ENCODE peak calls at places on chromosomes 16 and 17, in four cellular contexts. U is progenitor cell of endocrine pancreas, H is AG09319, V is upper lobe of left lung. E is an unnamed sample.

GRCh38 chr16:57029161-57030160 is 40.1 kb downstream of the NLRC5 start:
- DNase-seq in U (no peak), V (no peak), H (no peak), E (no peak)

GRCh38 chr16:4215106-4215505 is 26.8 kb downstream of the SRL start:
- DNase-seq in U (no peak), H (no peak), V (no peak), E (no peak)

GRCh38 chr16:83420206-83420760 is 387.5 kb upstream of the HSBP1 start:
- DNase-seq in U (no peak), H (no peak), V (no peak), E (no peak)

GRCh38 chr16:48105456-48105855 is 50.3 kb downstream of the ABCC12 start:
- DNase-seq in U (no peak), H (no peak), V (no peak), E (no peak)

GRCh38 chr16:11409398-11409797 is 64.1 kb downstream of the RMI2 start:
- DNase-seq in H (no peak), U (no peak), V (no peak), E (no peak)

GRCh38 chr17:28643979-28644781 is 778 bp downstream of the BLTP2 start:
- DNase-seq in U (peak), H (no peak), V (peak), E (no peak)

GRCh38 chr16:30112197-30113030 is 923 bp downstream of the GDPD3 start:
- DNase-seq in V (peak), U (no peak), H (no peak), E (no peak)

GRCh38 chr16:85360323-85361277 is 248.3 kb upstream of the CIBAR2 start:
- DNase-seq in H (no peak), U (no peak), V (peak), E (no peak)

GRCh38 chr16:17469011-17469741 is 1.6 kb downstream of the XYLT1 start:
- DNase-seq in H (peak), V (no peak), U (no peak), E (no peak)

GRCh38 chr16:9297437-9298113 is 206.1 kb downstream of the HAPSTR1 start:
- DNase-seq in U (no peak), V (peak), H (no peak), E (no peak)

GRCh38 chr17:2157081-2157480 is 102.2 kb downstream of the HIC1 start:
- DNase-seq in U (no peak), V (no peak), H (no peak), E (no peak)

GRCh38 chr17:60141111-60142018 is 8.4 kb upstream of the CA4 start:
- DNase-seq in V (no peak), U (no peak), H (no peak), E (no peak)

GRCh38 chr16:17368951-17369350 is 101.8 kb downstream of the XYLT1 start:
- DNase-seq in U (no peak), V (no peak), H (no peak), E (no peak)

GRCh38 chr17:64219571-64219970 is 43.5 kb downstream of the TEX2 start:
- DNase-seq in U (no peak), V (no peak), H (no peak), E (no peak)

GRCh38 chr16:30060354-30061194 is 5.0 kb upstream of the ALDOA start:
- DNase-seq in H (no peak), V (no peak), U (no peak), E (no peak)

GRCh38 chr17:66469890-66470289 is 167.5 kb downstream of the PRKCA start:
- DNase-seq in H (no peak), V (no peak), U (no peak), E (no peak)

DNA sequence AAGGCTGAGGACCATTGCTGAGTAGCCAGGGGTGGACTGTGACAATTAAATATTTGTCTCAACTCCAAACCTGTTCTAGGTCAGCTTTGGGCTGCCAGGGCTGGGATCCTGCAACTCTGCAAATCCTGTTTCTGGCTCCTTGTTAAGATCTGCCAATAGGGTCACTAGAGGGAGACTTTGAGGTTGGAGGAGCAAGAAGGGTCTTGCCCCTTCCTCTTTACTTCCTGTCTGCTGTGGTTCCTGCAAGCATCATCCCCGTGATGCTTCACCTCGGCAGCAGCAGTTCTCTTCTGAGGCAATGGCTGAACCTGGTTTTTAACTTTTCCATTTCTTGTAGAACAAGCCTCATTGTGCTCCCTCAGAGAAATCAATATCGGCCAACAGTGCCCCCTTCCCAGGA is 124.6 kb downstream of the IRX5 start:
- DNase-seq in H (no peak), V (no peak), U (no peak), E (no peak)
- TF ChIP-seq CTCF in H (no peak), V (no peak), U (no peak), E (no peak)

GRCh38 chr17:76884995-76885896 is 17.0 kb downstream of the MGAT5B start:
- DNase-seq in H (no peak), V (no peak), U (no peak), E (no peak)

GRCh38 chr17:76886395-76886794 is 18.2 kb downstream of the MGAT5B start:
- DNase-seq in V (no peak), U (no peak), H (no peak), E (no peak)

GRCh38 chr17:76888661-76889060 is 20.5 kb downstream of the MGAT5B start:
- DNase-seq in U (no peak), V (no peak), H (no peak), E (no peak)

GRCh38 chr17:76889323-76889722 is 21.1 kb downstream of the MGAT5B start:
- DNase-seq in V (no peak), H (no peak), U (no peak), E (no peak)

GRCh38 chr17:76887809-76888208 is 19.6 kb downstream of the MGAT5B start:
- DNase-seq in V (no peak), H (no peak), U (no peak), E (no peak)
- TF ChIP-seq CTCF in V (no peak), H (no peak), U (no peak), E (no peak)

DNA sequence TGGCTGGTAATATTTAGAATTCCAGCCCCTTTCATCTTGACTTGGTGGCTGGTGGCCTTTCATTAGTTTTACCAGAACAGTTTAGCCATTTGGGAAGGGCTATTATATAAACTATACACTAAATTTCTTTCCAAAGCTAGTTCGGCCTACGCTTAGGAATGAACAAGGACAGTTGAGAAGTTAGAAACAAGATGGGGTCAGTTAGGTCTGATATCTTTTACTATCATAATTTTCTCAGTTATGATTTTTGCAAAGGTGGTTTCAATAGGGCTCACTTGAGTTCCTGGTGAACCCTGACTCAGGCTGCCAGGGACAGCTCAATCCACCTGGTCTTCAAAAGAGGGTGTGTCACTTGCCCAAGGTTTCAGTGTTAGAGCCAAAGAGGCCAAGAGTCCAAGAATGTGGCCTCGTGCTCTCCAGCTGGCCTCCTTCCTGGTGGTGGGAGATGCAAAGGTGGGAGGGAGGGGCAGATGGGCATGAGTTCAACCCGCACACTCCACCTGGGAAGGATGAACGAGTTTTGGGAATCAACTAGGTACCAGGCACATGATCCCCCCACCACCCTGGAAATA is 4.0 kb upstream of the PHOSPHO1 start:
- DNase-seq in V (no peak), H (no peak), U (no peak), E (no peak)
- TF ChIP-seq CTCF in V (no peak), H (no peak), U (no peak), E (no peak)

DNA sequence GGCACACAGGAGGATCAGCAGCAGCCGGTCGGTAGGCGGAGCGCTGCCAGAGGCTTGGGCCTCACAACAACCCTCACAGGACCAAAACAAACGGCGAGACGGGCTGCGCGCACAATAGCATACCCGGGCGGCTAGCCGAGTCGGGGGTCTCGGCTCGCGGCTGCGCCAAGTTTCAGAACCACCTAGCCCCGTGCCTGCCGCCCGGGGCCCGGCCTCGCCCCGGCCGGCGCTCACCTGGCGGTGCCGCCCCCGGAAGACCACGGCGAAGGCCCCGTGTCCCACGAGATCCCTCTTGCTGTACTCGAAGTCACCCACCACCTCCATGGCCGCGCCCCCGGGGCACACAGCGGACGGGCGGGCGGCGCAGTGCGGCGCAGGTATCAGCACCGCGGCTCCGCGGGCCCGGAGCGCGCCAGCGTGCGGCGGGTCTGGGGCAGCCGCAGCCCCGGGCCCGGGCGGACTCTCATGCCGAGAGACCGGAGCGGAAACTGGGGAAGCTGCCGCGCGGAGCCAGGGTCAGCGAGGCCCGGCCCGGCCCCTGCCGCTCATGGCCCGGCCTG is 562 bp downstream of the ULK2 start:
- DNase-seq in V (peak), H (peak), U (peak), E (peak)
- TF ChIP-seq CTCF in V (no peak), H (peak), U (no peak), E (peak)